ENCODE peak calls at places on chromosomes 11 and 22, in seven cellular contexts. One of them, this sample, is unnamed.

GRCh38 chr11:79253280-79253679 is 187.6 kb downstream of the TENM4 start:
- DNase-seq in EH: no peak
- DNase-seq in epithelial cell of esophagus: no peak
- DNase-seq in HTR-8/SVneo: no peak
- DNase-seq in GM23338: no peak
- DNase-seq in NCI-H774: no peak
- DNase-seq in hypothalamus: peak; percentile 64
- DNase-seq in this sample: no peak

GRCh38 chr11:17559341-17560087 is 12.5 kb downstream of the OTOG start:
- DNase-seq in epithelial cell of esophagus: no peak
- DNase-seq in HTR-8/SVneo: no peak
- DNase-seq in NCI-H774: no peak
- DNase-seq in GM23338: no peak
- DNase-seq in hypothalamus: no peak
- DNase-seq in EH: no peak
- DNase-seq in this sample: no peak

GRCh38 chr11:117366183-117366582 is 38.5 kb downstream of the CEP164 start:
- DNase-seq in epithelial cell of esophagus: no peak
- DNase-seq in GM23338: no peak
- DNase-seq in NCI-H774: no peak
- DNase-seq in hypothalamus: no peak
- DNase-seq in EH: no peak
- DNase-seq in HTR-8/SVneo: no peak
- DNase-seq in this sample: no peak

GRCh38 chr11:115222218-115222862 is 281.9 kb downstream of the CADM1 start:
- DNase-seq in epithelial cell of esophagus: peak; percentile 96
- DNase-seq in NCI-H774: peak; percentile 80
- DNase-seq in EH: peak; percentile 74
- DNase-seq in hypothalamus: no peak
- DNase-seq in GM23338: peak; percentile 28
- DNase-seq in HTR-8/SVneo: peak; percentile 51
- DNase-seq in this sample: peak; percentile 86

GRCh38 chr22:28791841-28792490 is 8.4 kb downstream of the XBP1 start:
- DNase-seq in NCI-H774: no peak
- DNase-seq in HTR-8/SVneo: no peak
- DNase-seq in epithelial cell of esophagus: no peak
- DNase-seq in GM23338: no peak
- DNase-seq in EH: no peak
- DNase-seq in hypothalamus: no peak
- DNase-seq in this sample: no peak

GRCh38 chr22:40401532-40401931 is 31.1 kb downstream of the SGSM3 start:
- DNase-seq in hypothalamus: no peak
- DNase-seq in EH: peak; percentile 36
- DNase-seq in HTR-8/SVneo: no peak
- DNase-seq in NCI-H774: no peak
- DNase-seq in GM23338: no peak
- DNase-seq in epithelial cell of esophagus: no peak
- DNase-seq in this sample: no peak

GRCh38 chr11:33375688-33376311 is 118.6 kb downstream of the HIPK3 start:
- DNase-seq in epithelial cell of esophagus: peak; percentile 38
- DNase-seq in HTR-8/SVneo: no peak
- DNase-seq in GM23338: peak; percentile 73
- DNase-seq in NCI-H774: no peak
- DNase-seq in EH: peak; percentile 52
- DNase-seq in hypothalamus: no peak
- DNase-seq in this sample: peak; percentile 46

GRCh38 chr11:70603756-70604211 is 205.5 kb downstream of the CTTN start:
- DNase-seq in HTR-8/SVneo: peak; percentile 69
- DNase-seq in GM23338: no peak
- DNase-seq in EH: no peak
- DNase-seq in epithelial cell of esophagus: peak; percentile 48
- DNase-seq in NCI-H774: no peak
- DNase-seq in hypothalamus: no peak
- DNase-seq in this sample: no peak

GRCh38 chr11:4569075-4569474 is 12.5 kb upstream of the OR52I2 start:
- DNase-seq in hypothalamus: no peak
- DNase-seq in HTR-8/SVneo: no peak
- DNase-seq in epithelial cell of esophagus: no peak
- DNase-seq in NCI-H774: no peak
- DNase-seq in GM23338: no peak
- DNase-seq in EH: no peak
- DNase-seq in this sample: no peak

GRCh38 chr22:49524362-49524761 is 303.3 kb downstream of the BRD1 start:
- DNase-seq in hypothalamus: no peak
- DNase-seq in HTR-8/SVneo: no peak
- DNase-seq in epithelial cell of esophagus: no peak
- DNase-seq in GM23338: no peak
- DNase-seq in NCI-H774: no peak
- DNase-seq in EH: no peak
- DNase-seq in this sample: no peak

GRCh38 chr22:42926034-42926433 is 69.0 kb upstream of the ARFGAP3 start:
- DNase-seq in GM23338: no peak
- DNase-seq in hypothalamus: no peak
- DNase-seq in epithelial cell of esophagus: no peak
- DNase-seq in NCI-H774: no peak
- DNase-seq in EH: peak; percentile 32
- DNase-seq in HTR-8/SVneo: no peak
- DNase-seq in this sample: no peak

GRCh38 chr11:32060063-32060462 is 30.8 kb upstream of the RCN1 start:
- DNase-seq in epithelial cell of esophagus: no peak
- DNase-seq in EH: no peak
- DNase-seq in HTR-8/SVneo: no peak
- DNase-seq in NCI-H774: no peak
- DNase-seq in GM23338: no peak
- DNase-seq in hypothalamus: no peak
- DNase-seq in this sample: no peak

GRCh38 chr11:63668396-63668795 is 2.8 kb downstream of the ATL3 start:
- DNase-seq in epithelial cell of esophagus: no peak
- DNase-seq in HTR-8/SVneo: no peak
- DNase-seq in EH: no peak
- DNase-seq in GM23338: no peak
- DNase-seq in NCI-H774: no peak
- DNase-seq in hypothalamus: no peak
- DNase-seq in this sample: no peak

GRCh38 chr11:125351045-125351867 is 144.8 kb downstream of the FEZ1 start:
- DNase-seq in HTR-8/SVneo: no peak
- DNase-seq in EH: no peak
- DNase-seq in hypothalamus: no peak
- DNase-seq in NCI-H774: peak; percentile 19
- DNase-seq in epithelial cell of esophagus: no peak
- DNase-seq in GM23338: peak; percentile 69
- DNase-seq in this sample: no peak

GRCh38 chr11:70862093-70862492 is 390.3 kb downstream of the SHANK2 start:
- DNase-seq in GM23338: no peak
- DNase-seq in HTR-8/SVneo: no peak
- DNase-seq in hypothalamus: no peak
- DNase-seq in epithelial cell of esophagus: no peak
- DNase-seq in NCI-H774: peak; percentile 83
- DNase-seq in EH: no peak
- DNase-seq in this sample: no peak

GRCh38 chr11:17219016-17219415 is 11.2 kb upstream of the PIK3C2A start:
- DNase-seq in epithelial cell of esophagus: peak; percentile 58
- DNase-seq in NCI-H774: no peak
- DNase-seq in GM23338: no peak
- DNase-seq in hypothalamus: no peak
- DNase-seq in HTR-8/SVneo: no peak
- DNase-seq in EH: peak; percentile 30
- DNase-seq in this sample: no peak

GRCh38 chr11:129694966-129695365 is 120.7 kb upstream of the TMEM45B start:
- DNase-seq in hypothalamus: no peak
- DNase-seq in EH: no peak
- DNase-seq in HTR-8/SVneo: no peak
- DNase-seq in GM23338: no peak
- DNase-seq in NCI-H774: no peak
- DNase-seq in epithelial cell of esophagus: peak; percentile 52
- DNase-seq in this sample: peak; percentile 13

GRCh38 chr22:30925667-30926066 is 42.9 kb downstream of the MORC2 start:
- DNase-seq in GM23338: no peak
- DNase-seq in NCI-H774: no peak
- DNase-seq in hypothalamus: no peak
- DNase-seq in epithelial cell of esophagus: no peak
- DNase-seq in HTR-8/SVneo: no peak
- DNase-seq in EH: no peak
- DNase-seq in this sample: no peak

GRCh38 chr11:118980191-118980881 is 8.8 kb downstream of the FOXR1 start:
- DNase-seq in EH: no peak
- DNase-seq in epithelial cell of esophagus: no peak
- DNase-seq in HTR-8/SVneo: no peak
- DNase-seq in hypothalamus: no peak
- DNase-seq in NCI-H774: no peak
- DNase-seq in GM23338: peak; percentile 85
- DNase-seq in this sample: no peak

GRCh38 chr22:49208003-49208402 is 619.7 kb downstream of the BRD1 start:
- DNase-seq in EH: no peak
- DNase-seq in epithelial cell of esophagus: no peak
- DNase-seq in GM23338: no peak
- DNase-seq in HTR-8/SVneo: no peak
- DNase-seq in NCI-H774: no peak
- DNase-seq in hypothalamus: no peak
- DNase-seq in this sample: no peak